ENCODE peak calls at places on chromosomes 16 and 17, in four cellular contexts. H is heart right ventricle, X is lower leg skin, D is glutamatergic neuron. I is an unnamed sample.

GRCh38 chr16:12172343-12172742 is 195.8 kb downstream of the SNX29 start:
- DNase-seq in D (no peak), H (no peak), X (no peak), I (no peak)

GRCh38 chr16:58461640-58462039 is 38.3 kb upstream of the NDRG4 start:
- DNase-seq in D (no peak), H (no peak), X (no peak), I (no peak)

GRCh38 chr16:27768651-27769270 is 218.8 kb downstream of the KATNIP start:
- DNase-seq in D (peak; percentile 4), X (no peak), H (no peak), I (no peak)

GRCh38 chr17:8506145-8506544 is 70.5 kb downstream of the NDEL1 start:
- DNase-seq in X (peak; percentile 46), D (no peak), H (no peak), I (peak; percentile 76)

GRCh38 chr16:57042157-57043111 is 49.9 kb upstream of the CPNE2 start:
- DNase-seq in D (no peak), X (no peak), H (no peak), I (no peak)

GRCh38 chr17:7081341-7082062 is 1.5 kb upstream of the CLEC10A start:
- DNase-seq in D (no peak), X (peak; percentile 80), H (no peak), I (peak; percentile 64)

GRCh38 chr16:29820271-29820701 is at the start of gene MVP:
- DNase-seq in H (peak; percentile 63), X (no peak), D (peak; percentile 57), I (peak; percentile 68)

GRCh38 chr17:561118-561517 is 153.5 kb downstream of the VPS53 start:
- DNase-seq in H (no peak), X (no peak), D (no peak), I (no peak)

GRCh38 chr16:61590577-61590976 is 445.7 kb downstream of the CDH8 start:
- DNase-seq in H (no peak), X (no peak), D (no peak), I (no peak)

GRCh38 chr16:84144301-84144858 is 597 bp downstream of the HSDL1 start:
- DNase-seq in H (peak; percentile 40), X (peak; percentile 89), D (peak; percentile 58), I (no peak)

GRCh38 chr16:66913711-66914110 is 5.0 kb downstream of the CDH16 start:
- DNase-seq in H (no peak), X (no peak), D (no peak), I (no peak)

GRCh38 chr16:73717266-73718057 is 579.2 kb upstream of the PSMD7 start:
- DNase-seq in H (no peak), X (no peak), D (no peak), I (no peak)

GRCh38 chr16:3153077-3153368 is 18.2 kb downstream of the ZNF213 start:
- DNase-seq in H (no peak), D (no peak), X (no peak), I (no peak)

GRCh38 chr17:50882851-50883250 is 16.7 kb upstream of the TOB1 start:
- DNase-seq in H (no peak), D (no peak), X (no peak), I (no peak)

GRCh38 chr16:1073566-1074378 is 1.2 kb downstream of the SSTR5 start:
- DNase-seq in D (peak; percentile 27), X (no peak), H (peak; percentile 68), I (no peak)

GRCh38 chr16:12293017-12293618 is 316.6 kb downstream of the SNX29 start:
- DNase-seq in H (no peak), X (no peak), D (no peak), I (no peak)

GRCh38 chr16:79209308-79209707 is 391.2 kb downstream of the MAF start:
- DNase-seq in D (no peak), H (no peak), X (peak; percentile 6), I (no peak)

I was measured in psoas muscle.